ENCODE peak calls at places on chromosomes 16 and 17, in six cellular contexts. G, J, T, O, L and C are unnamed samples.

GRCh38 chr16:72400257-72401078 is 228.5 kb upstream of the PMFBP1 start:
- DNase-seq in G (no peak), J (no peak), T (no peak), O (peak; percentile 21), L (peak; percentile 62), C (peak; percentile 41)

GRCh38 chr16:46519063-46519462 is 102.1 kb downstream of the SHCBP1 start:
- DNase-seq in G (no peak), J (no peak), T (no peak), O (no peak), L (no peak), C (no peak)

GRCh38 chr17:55437165-55437605 is 15.6 kb upstream of the MMD start:
- DNase-seq in G (no peak), J (no peak), T (no peak), O (no peak), L (no peak), C (no peak)

GRCh38 chr16:81654346-81654745 is 124.7 kb upstream of the PLCG2 start:
- DNase-seq in G (no peak), J (no peak), T (no peak), O (no peak), L (peak; percentile 34), C (no peak)

GRCh38 chr17:42687707-42688275 is 5.5 kb downstream of the CNTNAP1 start:
- DNase-seq in G (no peak), J (no peak), T (no peak), O (no peak), L (no peak), C (no peak)

GRCh38 chr16:72013888-72014538 is 5.5 kb downstream of the DHODH start:
- DNase-seq in G (no peak), J (no peak), T (no peak), O (no peak), L (no peak), C (no peak)

GRCh38 chr16:83137894-83138293 is 511.1 kb downstream of the CDH13 start:
- DNase-seq in G (no peak), J (no peak), T (no peak), O (no peak), L (no peak), C (no peak)

GRCh38 chr16:3957344-3957980 is 76.9 kb upstream of the CREBBP start:
- DNase-seq in G (no peak), J (no peak), T (no peak), O (no peak), L (no peak), C (no peak)

GRCh38 chr16:74862743-74863244 is 88.2 kb upstream of the FA2H start:
- DNase-seq in G (no peak), J (no peak), T (no peak), O (peak; percentile 69), L (peak; percentile 47), C (peak; percentile 42)